ENCODE peak calls at places on chromosomes 16 and 17, in five cellular contexts. C is body of pancreas, K is A549, H is MCF 10A, J is AG04449. V is an unnamed sample.

GRCh38 chr16:54135361-54136275 is 151.0 kb downstream of the IRX3 start:
- DNase-seq in C (no peak), K (peak), H (peak), J (peak), V (no peak)

GRCh38 chr16:49748322-49748721 is 107.6 kb downstream of the ZNF423 start:
- DNase-seq in C (peak), K (no peak), H (peak), J (no peak), V (no peak)

GRCh38 chr17:16968786-16969185 is 3.1 kb downstream of the TNFRSF13B start:
- DNase-seq in C (no peak), K (no peak), H (no peak), J (no peak), V (no peak)

GRCh38 chr17:58968662-58969061 is 138.0 kb downstream of the TRIM37 start:
- DNase-seq in C (no peak), K (no peak), H (no peak), J (no peak), V (no peak)

GRCh38 chr16:86604436-86605220 is 26.3 kb downstream of the FOXL1 start:
- DNase-seq in C (no peak), K (no peak), H (no peak), J (no peak), V (peak)

GRCh38 chr17:77723909-77724875 is 234.3 kb upstream of the TNRC6C start:
- DNase-seq in C (no peak), K (no peak), H (no peak), J (no peak), V (no peak)

GRCh38 chr16:80569440-80570105 is 28.8 kb downstream of the DYNLRB2 start:
- DNase-seq in C (no peak), K (peak), H (peak), J (no peak), V (peak)

GRCh38 chr17:1634841-1635650 is 6.4 kb upstream of the SLC43A2 start:
- DNase-seq in C (no peak), K (no peak), H (no peak), J (no peak), V (no peak)

GRCh38 chr17:77371888-77372443 is 231.2 kb downstream of the SEC14L1 start:
- DNase-seq in C (no peak), K (no peak), H (no peak), J (no peak), V (no peak)

GRCh38 chr16:66205287-66206167 is 161.0 kb upstream of the CDH5 start:
- DNase-seq in C (no peak), K (no peak), H (peak), J (no peak), V (no peak)

GRCh38 chr17:67245694-67246397 is 850 bp upstream of the HELZ start:
- DNase-seq in C (peak), K (peak), H (no peak), J (no peak), V (peak)

GRCh38 chr17:75707096-75707720 is 14.1 kb upstream of the ITGB4 start:
- DNase-seq in C (no peak), K (peak), H (peak), J (no peak), V (no peak)

GRCh38 chr16:17177242-17177967 is 293.4 kb downstream of the XYLT1 start:
- DNase-seq in C (no peak), K (no peak), H (no peak), J (peak), V (no peak)

GRCh38 chr16:66486199-66486772 is 59.2 kb downstream of the BEAN1 start:
- DNase-seq in C (no peak), K (no peak), H (no peak), J (no peak), V (no peak)

GRCh38 chr16:2512920-2513404 is 790 bp upstream of the ATP6V0C start:
- DNase-seq in C (peak), K (no peak), H (no peak), J (no peak), V (peak)

GRCh38 chr17:17711708-17712141 is 30.5 kb downstream of the RAI1 start:
- DNase-seq in C (no peak), K (no peak), H (no peak), J (no peak), V (no peak)

GRCh38 chr16:22123146-22123545 is 30.8 kb downstream of the VWA3A start:
- DNase-seq in C (no peak), K (peak), H (peak), J (no peak), V (no peak)

GRCh38 chr16:27230562-27230991 is 27.3 kb downstream of the KDM8 start:
- DNase-seq in C (no peak), K (no peak), H (no peak), J (no peak), V (no peak)

GRCh38 chr16:361872-362701 is 8.3 kb downstream of the MRPL28 start:
- DNase-seq in C (peak), K (peak), H (peak), J (no peak), V (peak)

GRCh38 chr16:27222499-27223225 is 19.3 kb downstream of the KDM8 start:
- DNase-seq in C (peak), K (no peak), H (no peak), J (no peak), V (no peak)

GRCh38 chr17:69763503-69763902 is 311.5 kb upstream of the KCNJ16 start:
- DNase-seq in C (no peak), K (no peak), H (peak), J (no peak), V (no peak)

GRCh38 chr16:11797166-11797956 is at the start of gene ZC3H7A:
- DNase-seq in C (peak), K (peak), H (peak), J (peak), V (peak)

GRCh38 chr16:85821441-85821901 is 22.0 kb downstream of the COX4I1 start:
- DNase-seq in C (peak), K (peak), H (peak), J (no peak), V (peak)

GRCh38 chr16:75488322-75488721 is 6.9 kb downstream of the CHST6 start:
- DNase-seq in C (no peak), K (no peak), H (no peak), J (no peak), V (no peak)

GRCh38 chr16:75494184-75494583 is 1.1 kb downstream of the CHST6 start:
- DNase-seq in C (no peak), K (no peak), H (no peak), J (no peak), V (no peak)

GRCh38 chr16:75494696-75495601 is at the start of gene CHST6:
- DNase-seq in C (peak), K (peak), H (no peak), J (no peak), V (peak)

GRCh38 chr16:75496546-75496945 is 1.3 kb upstream of the CHST6 start:
- DNase-seq in C (no peak), K (no peak), H (no peak), J (no peak), V (no peak)

DNA sequence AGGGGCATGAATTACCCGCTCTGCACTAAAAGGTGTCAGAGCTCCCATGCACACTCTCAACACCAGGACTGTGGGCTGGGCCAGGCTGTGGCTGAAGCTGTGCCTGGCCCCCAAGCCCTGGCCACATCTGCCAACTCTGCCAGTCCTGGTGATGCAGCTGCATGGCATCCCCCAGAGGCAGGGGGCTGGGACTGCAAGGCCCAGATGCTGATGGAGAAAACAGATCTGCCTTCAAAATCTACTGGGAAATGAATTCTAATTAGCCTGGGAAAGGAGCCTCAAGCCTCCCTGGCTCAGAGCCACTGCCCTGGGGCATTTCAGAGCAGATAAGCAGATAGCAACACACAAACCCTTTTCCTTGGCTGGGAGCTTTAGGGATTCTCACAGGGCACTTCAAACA is 3.4 kb downstream of the CHST6 start:
- DNase-seq in C (peak), K (peak), H (no peak), J (no peak), V (no peak)
- TF ChIP-seq CTCF in C (no peak), K (no peak), H (peak), J (no peak), V (peak)

DNA sequence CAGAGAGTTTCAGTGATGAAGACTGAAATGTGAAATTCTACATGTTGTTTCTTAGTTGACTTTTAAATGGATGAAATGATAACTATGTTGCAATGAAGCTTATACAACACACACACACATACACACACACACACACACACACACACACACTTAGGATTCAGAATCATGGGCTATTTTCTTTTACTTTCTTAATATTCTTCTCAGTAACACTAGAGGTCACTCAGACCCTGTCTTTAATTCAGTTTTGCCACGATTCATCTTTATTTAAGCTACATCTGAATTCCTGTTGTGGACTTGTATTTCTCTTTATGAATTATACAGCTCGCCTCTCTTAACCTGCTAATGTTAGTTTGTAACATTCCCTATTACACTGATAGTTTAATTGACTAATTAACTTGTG is 109.6 kb upstream of the GOT2 start:
- DNase-seq in C (no peak), K (peak), H (peak), J (peak), V (peak)
- TF ChIP-seq CTCF in C (no peak), K (peak), H (peak), J (no peak), V (peak)

DNA sequence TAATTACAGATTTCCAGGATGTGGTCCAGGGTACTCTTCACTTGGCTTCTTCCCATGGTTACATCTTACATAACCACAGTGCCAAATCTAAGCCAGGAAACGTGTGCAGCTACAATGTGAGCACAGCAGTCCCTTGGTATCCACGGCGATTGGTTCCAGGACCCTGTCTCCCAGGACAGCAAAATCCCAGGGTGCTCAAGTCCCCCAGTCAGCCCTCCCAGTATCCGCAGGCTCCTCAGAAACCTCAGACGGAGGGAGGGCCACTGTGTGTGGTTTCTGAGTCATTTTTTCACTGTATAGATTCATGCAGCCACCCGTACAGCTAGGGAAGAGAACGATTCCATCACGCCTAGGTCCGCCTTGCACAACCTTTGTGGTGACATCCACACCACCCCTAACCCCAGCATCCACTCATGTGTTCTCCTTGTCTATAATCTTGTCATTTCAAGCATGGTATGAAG is 11.1 kb upstream of the ATP2C2 start:
- DNase-seq in C (no peak), K (no peak), H (peak), J (no peak), V (no peak)
- TF ChIP-seq CTCF in C (no peak), K (no peak), H (no peak), J (no peak), V (no peak)

GRCh38 chr16:56812884-56813283 is 52.1 kb upstream of the SLC12A3 start:
- DNase-seq in C (no peak), K (peak), H (peak), J (no peak), V (no peak)
- TF ChIP-seq CTCF in C (no peak), K (no peak), H (no peak), J (no peak), V (no peak)

DNA sequence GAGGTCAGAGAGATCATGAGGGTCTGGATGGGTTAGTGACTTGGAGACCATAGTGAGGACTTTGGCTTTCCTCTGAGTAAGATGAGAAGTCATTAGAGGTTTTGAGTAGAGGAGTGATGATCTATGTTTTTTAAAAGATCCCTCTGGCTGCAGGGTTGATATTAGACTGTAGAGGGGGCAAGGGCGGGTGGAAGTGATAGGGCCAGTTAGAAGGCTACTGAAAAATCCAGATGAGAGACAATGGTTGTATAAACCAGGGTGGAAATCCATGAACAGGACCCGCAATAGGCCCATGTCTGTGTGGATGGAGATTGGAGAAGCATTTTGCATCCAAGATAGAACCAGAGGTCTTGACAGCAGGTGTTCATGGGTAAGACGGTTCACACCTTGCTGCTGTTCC is 9.8 kb downstream of the ITGAL start:
- DNase-seq in C (no peak), K (no peak), H (no peak), J (no peak), V (no peak)
- TF ChIP-seq CTCF in C (no peak), K (no peak), H (no peak), J (no peak), V (no peak)

GRCh38 chr17:628089-628488 is 86.5 kb downstream of the VPS53 start:
- DNase-seq in C (no peak), K (no peak), H (no peak), J (no peak), V (no peak)

GRCh38 chr17:624341-624860 is 90.2 kb downstream of the VPS53 start:
- DNase-seq in C (no peak), K (no peak), H (no peak), J (no peak), V (no peak)

GRCh38 chr17:628507-628941 is 86.1 kb downstream of the VPS53 start:
- DNase-seq in C (no peak), K (no peak), H (no peak), J (no peak), V (no peak)

GRCh38 chr17:623121-623520 is 91.5 kb downstream of the VPS53 start:
- DNase-seq in C (no peak), K (no peak), H (no peak), J (no peak), V (no peak)

GRCh38 chr17:627051-627450 is 87.6 kb downstream of the VPS53 start:
- DNase-seq in C (no peak), K (peak), H (no peak), J (no peak), V (no peak)
- TF ChIP-seq CTCF in C (no peak), K (no peak), H (no peak), J (no peak), V (no peak)